ENCODE peak calls at places on chromosomes 13 and 19, in four cellular contexts. B is K562, E is WTC11, X is HepG2. P is an unnamed sample.

GRCh38 chr19:41297628-41298326 is 12.2 kb upstream of the CCDC97 start:
- DNase-seq in B (no peak), E (no peak), X (no peak), P (no peak)

GRCh38 chr19:53068199-53068598 is 23.7 kb downstream of the ERVV-2 start:
- DNase-seq in B (no peak), E (no peak), X (no peak), P (no peak)

GRCh38 chr19:20422216-20422615 is 143.4 kb downstream of the ZNF737 start:
- DNase-seq in B (no peak), E (no peak), X (no peak), P (no peak)

GRCh38 chr13:110454227-110454859 is 107.2 kb downstream of the RAB20 start:
- DNase-seq in B (no peak), E (no peak), X (no peak), P (no peak)

GRCh38 chr19:11238781-11239376 is 540 bp upstream of the ANGPTL8 start:
- DNase-seq in B (no peak), E (no peak), X (no peak), P (no peak)

GRCh38 chr13:22196777-22197176 is 525.9 kb downstream of the FGF9 start:
- DNase-seq in B (no peak), E (no peak), X (no peak), P (no peak)

GRCh38 chr13:107713314-107713713 is 502.0 kb downstream of the LIG4 start:
- DNase-seq in B (no peak), E (no peak), X (no peak), P (no peak)

GRCh38 chr13:107585466-107585865 is 629.9 kb downstream of the LIG4 start:
- DNase-seq in B (no peak), E (no peak), X (no peak), P (no peak)

GRCh38 chr13:52737900-52738299 is 1.7 kb downstream of the CNMD start:
- DNase-seq in B (no peak), E (no peak), X (no peak), P (no peak)

GRCh38 chr19:6374179-6374709 is 1.5 kb downstream of the PSPN start:
- DNase-seq in B (no peak), E (no peak), X (no peak), P (no peak)

GRCh38 chr19:6373813-6374108 is 1.2 kb downstream of the ALKBH7 start:
- DNase-seq in B (peak; percentile 71), E (no peak), X (no peak), P (no peak)

GRCh38 chr19:6374711-6375410 is 872 bp downstream of the PSPN start:
- DNase-seq in B (no peak), E (no peak), X (no peak), P (no peak)

GRCh38 chr19:6376512-6377193 is 920 bp upstream of the PSPN start:
- DNase-seq in B (no peak), E (no peak), X (no peak), P (no peak)

DNA sequence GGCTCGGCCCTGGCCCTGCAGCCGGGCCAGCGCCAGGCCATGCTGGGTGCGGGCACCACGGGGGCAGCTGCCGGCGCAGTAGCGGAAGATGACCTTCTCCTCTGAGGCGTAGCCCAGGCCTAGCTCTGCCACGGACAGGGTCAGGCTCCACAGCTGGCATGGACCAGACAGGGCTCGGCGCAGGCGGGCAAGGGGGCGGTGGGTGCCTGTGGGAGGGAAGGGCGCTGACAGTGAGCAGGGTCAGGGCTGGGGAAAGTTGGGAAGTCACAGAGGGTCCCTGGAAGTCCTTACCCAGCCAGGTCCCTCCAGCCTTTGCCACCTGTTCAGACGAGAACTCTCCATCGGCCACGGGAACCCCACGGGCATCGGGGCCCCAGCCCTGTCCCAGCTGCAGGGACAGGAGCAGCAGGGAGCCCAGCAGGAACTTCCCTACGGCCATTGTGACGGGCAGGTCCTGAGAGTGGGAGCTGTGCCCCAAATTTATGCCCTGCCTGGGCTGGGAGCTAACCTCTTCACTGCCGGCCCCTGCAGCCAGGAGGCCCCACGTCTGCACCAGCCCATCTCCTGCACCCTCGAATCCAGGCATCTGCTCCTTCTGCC is at the start of gene PSPN:
- DNase-seq in B (no peak), E (no peak), X (no peak), P (no peak)
- TF ChIP-seq ELF4 in B (no peak), E (no peak), X (no peak), P (no peak)

DNA sequence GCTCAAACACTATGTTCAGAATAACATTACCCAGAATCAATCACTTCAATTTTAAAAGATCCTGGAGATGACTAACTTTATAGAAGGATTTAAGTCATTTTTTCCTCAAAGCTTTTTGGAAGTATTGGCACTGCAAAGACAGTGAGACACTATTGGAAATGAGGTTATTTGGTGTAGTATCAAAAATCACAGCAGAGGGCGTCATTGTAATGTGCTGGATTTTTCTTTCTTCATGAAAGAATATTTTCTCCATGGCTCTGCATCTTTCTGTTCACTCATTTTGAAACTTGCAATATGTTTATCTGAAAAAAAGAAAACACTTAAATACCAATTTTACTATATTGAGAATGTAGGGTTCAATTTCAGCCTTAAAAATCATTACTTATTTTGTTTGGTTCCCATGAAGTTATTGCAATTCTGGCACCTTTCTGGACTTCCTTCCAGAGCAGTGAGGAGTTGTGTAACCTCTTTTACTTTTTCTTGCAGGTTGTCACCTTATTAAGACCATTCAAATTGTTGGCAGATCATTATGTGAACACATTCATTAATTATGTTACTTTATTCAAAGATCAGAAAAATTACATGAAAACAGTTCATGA is 3.7 kb upstream of the CSNK1A1L start:
- DNase-seq in B (no peak), E (no peak), X (peak; percentile 3), P (peak; percentile 16)
- TF ChIP-seq ELF4 in B (no peak), E (no peak), X (no peak), P (no peak)

DNA sequence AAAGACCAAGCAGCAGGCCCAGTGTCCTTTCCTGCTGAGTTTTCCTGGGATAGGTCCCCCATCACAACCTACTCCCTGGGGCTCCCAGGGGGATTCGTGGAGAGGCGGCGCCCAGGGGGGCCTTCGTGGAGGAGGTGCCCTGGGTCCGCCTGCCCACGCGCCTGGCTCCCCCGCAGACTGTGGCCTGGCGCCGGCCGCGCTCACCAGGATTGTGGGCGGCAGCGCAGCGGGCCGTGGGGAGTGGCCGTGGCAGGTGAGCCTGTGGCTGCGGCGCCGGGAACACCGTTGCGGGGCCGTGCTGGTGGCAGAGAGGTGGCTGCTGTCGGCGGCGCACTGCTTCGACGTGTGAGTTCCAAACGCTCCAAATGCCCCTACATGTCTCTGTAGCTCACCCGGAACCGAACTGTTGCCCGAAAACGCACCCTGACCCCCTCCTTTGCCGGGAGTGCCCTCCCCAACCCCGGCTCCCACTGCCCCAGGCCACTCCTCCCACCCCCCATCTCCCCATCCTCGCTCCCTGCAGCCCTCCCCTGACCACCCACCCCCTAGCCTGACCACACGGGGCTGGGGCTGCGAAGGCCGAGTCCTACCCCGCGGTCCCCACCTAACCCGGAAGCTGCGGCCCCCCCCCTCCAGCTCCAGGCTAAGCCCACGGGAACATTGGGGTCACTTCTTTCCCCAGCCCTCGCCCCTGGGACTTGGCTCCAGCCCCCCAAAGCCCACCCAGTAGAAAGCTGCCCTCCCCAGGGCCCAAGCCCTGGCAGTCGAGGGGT is 3.3 kb downstream of the TIMM13 start:
- DNase-seq in B (no peak), E (no peak), X (no peak), P (no peak)
- TF ChIP-seq ELF4 in B (no peak), E (no peak), X (no peak), P (no peak)

GRCh38 chr13:32587014-32587773 is 942 bp downstream of the PDS5B start:
- DNase-seq in B (peak; percentile 56), E (peak; percentile 70), X (peak; percentile 41), P (peak; percentile 53)
- TF ChIP-seq ELF4 in B (no peak), E (no peak), X (no peak), P (no peak)

GRCh38 chr19:38457202-38457601 is 23.7 kb downstream of the RYR1 start:
- DNase-seq in B (no peak), E (no peak), X (no peak), P (no peak)

GRCh38 chr19:38452430-38453366 is 19.2 kb downstream of the RYR1 start:
- DNase-seq in B (peak; percentile 100), E (peak; percentile 100), X (no peak), P (peak; percentile 96)

GRCh38 chr19:38453596-38453995 is 20.1 kb downstream of the RYR1 start:
- DNase-seq in B (no peak), E (no peak), X (no peak), P (no peak)

GRCh38 chr19:38457690-38458405 is 24.4 kb downstream of the RYR1 start:
- DNase-seq in B (no peak), E (no peak), X (no peak), P (no peak)

DNA sequence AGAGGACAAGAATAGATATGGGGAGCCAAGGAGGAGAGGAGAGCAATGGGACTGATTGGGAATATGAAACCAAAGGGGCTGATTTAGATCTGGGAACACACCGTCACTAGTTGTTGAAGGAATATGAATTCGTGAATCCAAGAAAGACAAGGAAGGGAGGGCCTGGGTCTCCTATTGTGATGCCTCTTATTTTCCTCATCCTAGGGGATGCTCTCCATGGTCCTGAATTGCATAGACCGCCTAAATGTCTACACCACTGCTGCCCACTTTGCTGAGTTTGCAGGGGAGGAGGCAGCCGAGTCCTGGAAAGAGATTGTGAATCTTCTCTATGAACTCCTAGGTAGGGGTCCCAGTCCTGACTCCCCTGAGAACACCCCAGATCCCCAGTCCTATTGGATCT is 21.5 kb downstream of the RYR1 start:
- DNase-seq in B (no peak), E (no peak), X (peak; percentile 18), P (no peak)
- TF ChIP-seq ELF4 in B (no peak), E (no peak), X (no peak), P (no peak)

DNA sequence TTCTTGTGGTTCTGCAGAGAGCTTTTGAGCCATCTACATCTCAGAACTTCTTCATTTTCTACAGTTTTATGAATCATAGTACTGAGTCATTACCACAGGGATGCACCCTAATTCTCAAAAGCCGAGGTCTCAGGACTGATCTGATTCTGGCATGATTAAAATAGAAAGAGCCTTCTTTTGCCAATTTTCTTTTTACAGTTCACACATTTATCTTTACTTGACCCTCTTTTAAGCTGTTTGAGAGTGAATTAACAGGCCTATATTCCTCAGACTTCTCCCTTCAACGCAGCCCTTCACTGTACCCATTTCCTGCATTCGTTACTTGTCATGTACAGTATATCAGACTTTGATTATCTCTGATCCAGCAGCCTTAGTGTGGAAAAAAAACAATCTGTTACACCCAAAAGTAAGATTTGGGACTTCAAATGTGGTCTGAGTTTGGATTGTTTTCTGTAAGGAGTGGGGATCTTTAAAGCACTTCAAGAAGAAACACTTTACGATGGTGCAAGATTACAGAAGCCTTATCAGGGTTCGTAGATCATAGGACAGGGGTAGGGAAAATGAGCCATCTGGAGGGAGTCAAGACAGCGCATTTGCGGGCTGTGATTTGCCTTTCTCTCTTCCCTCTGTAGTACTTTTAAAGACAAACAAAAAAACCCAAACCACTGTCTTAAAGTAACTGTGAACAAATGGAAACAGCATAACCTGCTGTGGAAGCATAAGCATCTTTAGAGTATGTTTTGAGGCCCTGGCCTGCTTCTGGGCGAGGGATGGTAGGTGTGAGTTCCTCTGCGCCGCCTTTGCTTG is 15.3 kb upstream of the GPR183 start:
- DNase-seq in B (peak; percentile 24), E (no peak), X (no peak), P (no peak)
- TF ChIP-seq ELF4 in B (no peak), E (no peak), X (no peak), P (no peak)